ENCODE peak calls at places on chromosomes 1 and 21, in six cellular contexts. One of them, this sample, is unnamed. For H3K4me1, the result is how much of the 10 kb centered on the place peaks cover.

GRCh38 chr1:22250724-22251123 is 107.8 kb upstream of the WNT4 start:
- DNase-seq in pancreas: no peak
- DNase-seq in HCT116: no peak
- DNase-seq in A549: no peak
- DNase-seq in cardiac muscle cell: no peak
- DNase-seq in mammary epithelial cell: no peak
- DNase-seq in this sample: peak

GRCh38 chr1:96360036-96360795 is 361.4 kb upstream of the PTBP2 start:
- DNase-seq in pancreas: no peak
- DNase-seq in HCT116: no peak
- DNase-seq in A549: peak
- DNase-seq in cardiac muscle cell: no peak
- DNase-seq in mammary epithelial cell: peak
- DNase-seq in this sample: no peak

GRCh38 chr1:115051850-115052249 is 22.2 kb downstream of the TSHB start:
- DNase-seq in pancreas: no peak
- DNase-seq in HCT116: no peak
- DNase-seq in A549: no peak
- DNase-seq in cardiac muscle cell: no peak
- DNase-seq in mammary epithelial cell: peak
- DNase-seq in this sample: no peak

GRCh38 chr1:219904934-219905333 is 23.4 kb downstream of the SLC30A10 start:
- DNase-seq in pancreas: no peak
- DNase-seq in HCT116: no peak
- DNase-seq in A549: no peak
- DNase-seq in cardiac muscle cell: no peak
- DNase-seq in mammary epithelial cell: no peak
- DNase-seq in this sample: no peak

GRCh38 chr21:34890724-34891609 is 158.1 kb downstream of the RUNX1 start:
- DNase-seq in pancreas: peak
- DNase-seq in HCT116: no peak
- DNase-seq in A549: no peak
- DNase-seq in cardiac muscle cell: peak
- DNase-seq in mammary epithelial cell: peak
- DNase-seq in this sample: peak

GRCh38 chr1:56570924-56571372 is 8.4 kb downstream of the PLPP3 start:
- DNase-seq in pancreas: no peak
- DNase-seq in HCT116: no peak
- DNase-seq in A549: no peak
- DNase-seq in cardiac muscle cell: no peak
- DNase-seq in mammary epithelial cell: no peak
- DNase-seq in this sample: no peak

GRCh38 chr1:231776006-231776707 is 149.6 kb downstream of the DISC1 start:
- DNase-seq in pancreas: no peak
- DNase-seq in HCT116: no peak
- DNase-seq in A549: no peak
- DNase-seq in cardiac muscle cell: no peak
- DNase-seq in mammary epithelial cell: no peak
- DNase-seq in this sample: no peak

GRCh38 chr1:54070549-54070915 is 17.1 kb downstream of the TCEANC2 start:
- DNase-seq in pancreas: no peak
- DNase-seq in HCT116: no peak
- DNase-seq in A549: no peak
- DNase-seq in cardiac muscle cell: no peak
- DNase-seq in mammary epithelial cell: no peak
- DNase-seq in this sample: no peak

GRCh38 chr1:236101233-236102200 is 36.6 kb upstream of the NID1 start:
- DNase-seq in pancreas: no peak
- DNase-seq in HCT116: no peak
- DNase-seq in A549: no peak
- DNase-seq in cardiac muscle cell: no peak
- DNase-seq in mammary epithelial cell: no peak
- DNase-seq in this sample: no peak

GRCh38 chr1:245880754-245881403 is 626.2 kb downstream of the SMYD3 start:
- DNase-seq in pancreas: no peak
- DNase-seq in HCT116: no peak
- DNase-seq in A549: no peak
- DNase-seq in cardiac muscle cell: no peak
- DNase-seq in mammary epithelial cell: peak
- DNase-seq in this sample: no peak

GRCh38 chr1:244603498-244603897 is 49.4 kb upstream of the DESI2 start:
- DNase-seq in pancreas: no peak
- DNase-seq in HCT116: peak
- DNase-seq in A549: peak
- DNase-seq in cardiac muscle cell: peak
- DNase-seq in mammary epithelial cell: peak
- DNase-seq in this sample: peak

GRCh38 chr1:150997126-150997872 is 9.4 kb downstream of the MINDY1 start:
- DNase-seq in pancreas: no peak
- DNase-seq in HCT116: no peak
- DNase-seq in A549: no peak
- DNase-seq in cardiac muscle cell: no peak
- DNase-seq in mammary epithelial cell: no peak
- DNase-seq in this sample: no peak

GRCh38 chr1:198663996-198664789 is 25.4 kb downstream of the PTPRC start:
- DNase-seq in pancreas: no peak
- DNase-seq in HCT116: no peak
- DNase-seq in A549: no peak
- DNase-seq in cardiac muscle cell: no peak
- DNase-seq in mammary epithelial cell: no peak
- DNase-seq in this sample: no peak

GRCh38 chr1:60697204-60697994 is 385.0 kb upstream of the NFIA start:
- DNase-seq in pancreas: no peak
- DNase-seq in HCT116: no peak
- DNase-seq in A549: no peak
- DNase-seq in cardiac muscle cell: no peak
- DNase-seq in mammary epithelial cell: no peak
- DNase-seq in this sample: no peak

GRCh38 chr1:6212193-6212959 is 6.5 kb downstream of the RNF207 start:
- DNase-seq in pancreas: no peak
- DNase-seq in HCT116: no peak
- DNase-seq in A549: no peak
- DNase-seq in cardiac muscle cell: no peak
- DNase-seq in mammary epithelial cell: no peak
- DNase-seq in this sample: no peak

GRCh38 chr1:234875328-234875952 is 253.2 kb downstream of the TOMM20 start:
- DNase-seq in pancreas: peak
- DNase-seq in HCT116: no peak
- DNase-seq in A549: no peak
- DNase-seq in cardiac muscle cell: no peak
- DNase-seq in mammary epithelial cell: no peak
- DNase-seq in this sample: no peak

GRCh38 chr1:34759472-34760357 is at the start of gene GJB4:
- DNase-seq in pancreas: no peak
- DNase-seq in HCT116: no peak
- DNase-seq in A549: no peak
- DNase-seq in cardiac muscle cell: no peak
- DNase-seq in mammary epithelial cell: no peak
- DNase-seq in this sample: no peak

GRCh38 chr1:150972417-150972940 is 2.2 kb downstream of the CERS2 start:
- DNase-seq in pancreas: no peak
- DNase-seq in HCT116: no peak
- DNase-seq in A549: no peak
- DNase-seq in cardiac muscle cell: no peak
- DNase-seq in mammary epithelial cell: no peak
- DNase-seq in this sample: no peak

GRCh38 chr1:235648954-235649721 is 446 bp downstream of the GNG4 start:
- DNase-seq in pancreas: peak
- DNase-seq in HCT116: no peak
- DNase-seq in A549: peak
- DNase-seq in cardiac muscle cell: peak
- DNase-seq in mammary epithelial cell: peak
- DNase-seq in this sample: peak

GRCh38 chr1:27388337-27389005 is 4.0 kb upstream of the GPR3 start:
- DNase-seq in pancreas: peak
- DNase-seq in HCT116: peak
- DNase-seq in A549: peak
- DNase-seq in cardiac muscle cell: peak
- DNase-seq in mammary epithelial cell: peak
- DNase-seq in this sample: no peak

GRCh38 chr1:45329445-45329844 is 2.8 kb downstream of the HPDL start:
- DNase-seq in pancreas: no peak
- DNase-seq in HCT116: no peak
- DNase-seq in A549: peak
- DNase-seq in cardiac muscle cell: no peak
- DNase-seq in mammary epithelial cell: no peak
- DNase-seq in this sample: no peak

GRCh38 chr1:84691139-84691783 is 1.0 kb upstream of the SSX2IP start:
- DNase-seq in pancreas: no peak
- DNase-seq in HCT116: no peak
- DNase-seq in A549: no peak
- DNase-seq in cardiac muscle cell: no peak
- DNase-seq in mammary epithelial cell: no peak
- DNase-seq in this sample: no peak

GRCh38 chr1:84693774-84694173 is 3.5 kb upstream of the SSX2IP start:
- DNase-seq in pancreas: no peak
- DNase-seq in HCT116: no peak
- DNase-seq in A549: no peak
- DNase-seq in cardiac muscle cell: no peak
- DNase-seq in mammary epithelial cell: no peak
- DNase-seq in this sample: no peak

GRCh38 chr1:84693009-84693408 is 2.7 kb upstream of the SSX2IP start:
- DNase-seq in pancreas: no peak
- DNase-seq in HCT116: no peak
- DNase-seq in A549: no peak
- DNase-seq in cardiac muscle cell: no peak
- DNase-seq in mammary epithelial cell: no peak
- DNase-seq in this sample: no peak

GRCh38 chr1:84690397-84691138 is at the start of gene SSX2IP:
- DNase-seq in pancreas: peak
- DNase-seq in HCT116: peak
- DNase-seq in A549: peak
- DNase-seq in cardiac muscle cell: peak
- DNase-seq in mammary epithelial cell: peak
- DNase-seq in this sample: peak

GRCh38 chr1:84692391-84692790 is 2.1 kb upstream of the SSX2IP start:
- DNase-seq in pancreas: no peak
- DNase-seq in HCT116: no peak
- DNase-seq in A549: no peak
- DNase-seq in cardiac muscle cell: no peak
- DNase-seq in mammary epithelial cell: no peak
- DNase-seq in this sample: no peak
- H3K4me3 ChIP-seq in pancreas: no peak
- H3K4me3 ChIP-seq in HCT116: no peak
- H3K4me3 ChIP-seq in A549: no peak
- H3K4me3 ChIP-seq in cardiac muscle cell: no peak
- H3K4me3 ChIP-seq in mammary epithelial cell: no peak
- H3K4me3 ChIP-seq in this sample: no peak

GRCh38 chr1:110348050-110348449 is 8.9 kb downstream of the RBM15 start:
- DNase-seq in pancreas: no peak
- DNase-seq in HCT116: no peak
- DNase-seq in A549: no peak
- DNase-seq in cardiac muscle cell: no peak
- DNase-seq in mammary epithelial cell: no peak
- DNase-seq in this sample: no peak

GRCh38 chr1:110346690-110347089 is 7.5 kb downstream of the RBM15 start:
- DNase-seq in pancreas: no peak
- DNase-seq in HCT116: no peak
- DNase-seq in A549: no peak
- DNase-seq in cardiac muscle cell: no peak
- DNase-seq in mammary epithelial cell: no peak
- DNase-seq in this sample: no peak

GRCh38 chr1:110348771-110349170 is 9.6 kb downstream of the RBM15 start:
- DNase-seq in pancreas: no peak
- DNase-seq in HCT116: no peak
- DNase-seq in A549: no peak
- DNase-seq in cardiac muscle cell: no peak
- DNase-seq in mammary epithelial cell: no peak
- DNase-seq in this sample: no peak

GRCh38 chr1:110347182-110347893 is 8.2 kb downstream of the RBM15 start:
- DNase-seq in pancreas: no peak
- DNase-seq in HCT116: no peak
- DNase-seq in A549: no peak
- DNase-seq in cardiac muscle cell: no peak
- DNase-seq in mammary epithelial cell: no peak
- DNase-seq in this sample: no peak

GRCh38 chr1:110350360-110350759 is 11.2 kb downstream of the RBM15 start:
- DNase-seq in pancreas: no peak
- DNase-seq in HCT116: no peak
- DNase-seq in A549: no peak
- DNase-seq in cardiac muscle cell: no peak
- DNase-seq in mammary epithelial cell: no peak
- DNase-seq in this sample: no peak
- H3K4me1 ChIP-seq in pancreas: under half
- H3K4me1 ChIP-seq in HCT116: under half
- H3K4me1 ChIP-seq in A549: half or more
- H3K4me1 ChIP-seq in cardiac muscle cell: under half
- H3K4me1 ChIP-seq in mammary epithelial cell: under half
- H3K4me1 ChIP-seq in this sample: under half

DNA sequence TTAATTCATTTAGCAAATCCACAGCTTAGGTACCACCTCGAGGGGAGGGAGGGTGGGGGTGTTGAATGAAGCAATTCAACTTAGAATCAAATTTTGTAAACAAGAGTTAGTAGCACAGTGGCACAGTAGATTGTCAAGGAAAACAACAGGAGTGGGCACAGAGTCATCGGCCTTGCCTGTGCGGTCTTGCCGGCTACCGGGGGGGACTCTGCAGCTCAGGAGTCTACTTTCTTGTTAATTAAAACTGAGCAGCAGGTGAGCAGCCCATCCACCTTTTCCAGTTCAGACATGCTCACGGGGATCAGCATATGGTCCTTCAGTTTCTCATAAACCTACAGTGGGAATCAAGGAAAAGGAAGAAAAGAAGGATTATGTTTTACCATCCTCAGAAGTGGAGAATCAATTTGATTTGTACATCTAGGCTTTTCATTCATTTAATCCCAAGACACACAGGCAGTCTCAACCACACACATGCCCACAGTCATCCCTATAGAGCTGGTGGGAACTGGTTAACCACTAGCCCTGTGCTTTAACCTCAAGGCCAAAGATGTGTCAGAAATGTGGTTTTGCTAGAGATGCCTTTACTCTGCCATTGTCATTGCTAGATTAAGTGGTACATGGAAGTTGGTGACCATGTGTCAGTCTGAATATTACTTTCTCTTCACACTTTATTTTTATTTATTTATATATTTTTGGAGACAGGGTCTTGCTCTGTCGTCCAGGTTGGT is 45.0 kb upstream of the BCL10 start:
- DNase-seq in pancreas: no peak
- DNase-seq in HCT116: no peak
- DNase-seq in A549: no peak
- DNase-seq in cardiac muscle cell: no peak
- DNase-seq in mammary epithelial cell: peak
- DNase-seq in this sample: peak
- H3K27ac ChIP-seq in pancreas: no peak
- H3K27ac ChIP-seq in HCT116: no peak
- H3K27ac ChIP-seq in A549: peak
- H3K27ac ChIP-seq in cardiac muscle cell: no peak
- H3K27ac ChIP-seq in mammary epithelial cell: peak
- H3K27ac ChIP-seq in this sample: peak

DNA sequence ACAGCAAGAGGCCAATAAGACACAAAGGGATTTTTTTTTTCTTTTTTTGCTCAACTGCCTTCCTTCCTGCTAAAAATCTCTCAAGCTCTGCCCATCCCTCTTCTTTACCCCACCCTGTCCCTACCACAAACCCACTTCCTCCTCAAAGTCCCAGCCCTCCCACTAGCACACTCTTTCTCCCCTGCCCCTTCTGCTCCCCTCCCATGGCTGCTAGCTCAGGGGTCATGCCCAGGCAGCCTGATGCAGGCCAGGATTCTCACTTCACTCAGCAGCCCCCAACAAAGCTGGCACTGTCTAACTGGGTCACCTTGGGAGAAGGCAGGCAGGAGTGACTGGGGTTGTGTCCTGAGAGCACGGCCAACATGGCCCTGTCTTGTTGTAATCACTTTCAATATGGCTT is 28.8 kb upstream of the PPP2R5A start:
- DNase-seq in pancreas: no peak
- DNase-seq in HCT116: no peak
- DNase-seq in A549: no peak
- DNase-seq in cardiac muscle cell: no peak
- DNase-seq in mammary epithelial cell: no peak
- DNase-seq in this sample: no peak
- H3K4me3 ChIP-seq in pancreas: no peak
- H3K4me3 ChIP-seq in HCT116: no peak
- H3K4me3 ChIP-seq in A549: no peak
- H3K4me3 ChIP-seq in cardiac muscle cell: no peak
- H3K4me3 ChIP-seq in mammary epithelial cell: no peak
- H3K4me3 ChIP-seq in this sample: no peak